ENCODE peak calls at places on chromosomes 12 and 14, in ten cellular contexts. C is Peyer's patch, G is cardiac muscle cell, N is tibial nerve, Q is astrocyte of the spinal cord, X is endothelial cell, A is pancreas, V is RWPE2, S is cardiac fibroblast, J is RWPE1. M is an unnamed sample.

GRCh38 chr12:53097564-53098353 is at the start of gene IGFBP6:
- DNase-seq in Q (peak), N (peak), V (no peak), A (peak), X (peak), S (peak), C (peak), J (peak), G (peak), M (no peak)

GRCh38 chr14:100826371-100827139 is 637 bp downstream of the MEG3 start:
- DNase-seq in J (no peak), A (no peak), N (no peak), C (no peak), X (no peak), S (no peak), V (no peak), G (no peak), Q (no peak), M (no peak)

GRCh38 chr12:45017916-45018315 is 33.0 kb downstream of the DBX2 start:
- DNase-seq in J (no peak), N (no peak), A (no peak), C (no peak), X (no peak), G (no peak), S (no peak), Q (no peak), V (no peak), M (no peak)

GRCh38 chr12:86777335-86777734 is 521.1 kb upstream of the MGAT4C start:
- DNase-seq in A (no peak), V (no peak), C (no peak), S (no peak), J (no peak), G (peak), Q (peak), N (no peak), X (no peak), M (no peak)

GRCh38 chr14:70257526-70257925 is 68.8 kb upstream of the SLC8A3 start:
- DNase-seq in A (no peak), C (peak), N (no peak), Q (no peak), V (no peak), X (peak), J (peak), S (no peak), G (peak), M (peak)

GRCh38 chr14:90003526-90004312 is 48.0 kb downstream of the TDP1 start:
- DNase-seq in N (no peak), Q (no peak), G (no peak), A (no peak), V (no peak), C (no peak), X (no peak), S (no peak), J (no peak), M (no peak)

GRCh38 chr12:28591831-28592230 is 401.6 kb downstream of the CCDC91 start:
- DNase-seq in Q (no peak), X (no peak), J (no peak), V (no peak), A (no peak), N (no peak), C (no peak), G (no peak), S (no peak), M (no peak)

GRCh38 chr12:46389130-46389616 is 16.6 kb upstream of the SLC38A2 start:
- DNase-seq in S (peak), N (peak), X (no peak), J (no peak), C (no peak), G (peak), A (no peak), V (no peak), Q (peak), M (no peak)

GRCh38 chr12:104344682-104345081 is 41.1 kb downstream of the EID3 start:
- DNase-seq in J (no peak), Q (no peak), V (no peak), C (no peak), S (no peak), N (no peak), G (no peak), A (no peak), X (no peak), M (no peak)

GRCh38 chr12:96810057-96810456 is 97.0 kb upstream of the NEDD1 start:
- DNase-seq in S (peak), G (no peak), C (no peak), A (no peak), N (no peak), V (no peak), Q (peak), X (no peak), J (no peak), M (no peak)

GRCh38 chr14:68655021-68655811 is 137.7 kb downstream of the ZFP36L1 start:
- DNase-seq in C (no peak), Q (peak), A (no peak), V (no peak), X (no peak), G (peak), N (no peak), J (no peak), S (no peak), M (no peak)

GRCh38 chr14:75709207-75709812 is 48.3 kb downstream of the TTLL5 start:
- DNase-seq in G (peak), J (peak), N (peak), A (peak), V (no peak), X (peak), C (peak), Q (peak), S (peak), M (peak)

GRCh38 chr14:58712357-58712756 is 74.6 kb downstream of the DACT1 start:
- DNase-seq in C (no peak), S (peak), V (no peak), A (no peak), N (no peak), J (no peak), G (peak), Q (no peak), X (no peak), M (no peak)

GRCh38 chr14:90628825-90629224 is 187.4 kb downstream of the TTC7B start:
- DNase-seq in J (no peak), A (peak), V (no peak), X (no peak), Q (no peak), S (no peak), G (no peak), N (no peak), C (no peak), M (no peak)

GRCh38 chr14:93533864-93534263 is 103.1 kb downstream of the UNC79 start:
- DNase-seq in V (no peak), C (no peak), N (no peak), G (no peak), J (no peak), A (no peak), S (no peak), X (no peak), Q (no peak), M (peak)

GRCh38 chr12:267581-268482 is 5.2 kb upstream of the SLC6A13 start:
- DNase-seq in G (no peak), J (no peak), X (no peak), V (no peak), S (no peak), N (no peak), C (no peak), Q (peak), A (no peak), M (no peak)

GRCh38 chr14:26180221-26180620 is 417.6 kb downstream of the NOVA1 start:
- DNase-seq in X (no peak), A (no peak), C (no peak), Q (no peak), J (no peak), N (no peak), S (no peak), G (no peak), V (no peak), M (no peak)

GRCh38 chr12:51836012-51836832 is 12.3 kb downstream of the FIGNL2 start:
- DNase-seq in Q (no peak), J (peak), A (no peak), N (no peak), G (no peak), X (no peak), C (no peak), V (no peak), S (no peak), M (no peak)

GRCh38 chr12:121678721-121679300 is 9.4 kb upstream of the MORN3 start:
- DNase-seq in V (no peak), J (no peak), G (no peak), N (no peak), A (no peak), X (no peak), C (no peak), Q (no peak), S (no peak), M (no peak)

GRCh38 chr14:85572845-85573244 is 42.9 kb downstream of the FLRT2 start:
- DNase-seq in X (no peak), Q (peak), J (peak), A (no peak), V (no peak), S (peak), N (no peak), C (no peak), G (peak), M (no peak)

GRCh38 chr14:75143761-75144527 is 17.1 kb upstream of the NEK9 start:
- DNase-seq in J (no peak), N (no peak), Q (no peak), G (no peak), S (no peak), X (no peak), C (no peak), V (no peak), A (no peak), M (no peak)

GRCh38 chr12:114311966-114312365 is 94.0 kb downstream of the TBX5 start:
- DNase-seq in V (no peak), J (no peak), X (no peak), A (no peak), Q (peak), G (no peak), N (no peak), S (peak), C (no peak), M (no peak)

GRCh38 chr14:24605435-24606190 is 3.9 kb downstream of the GZMH start:
- DNase-seq in Q (no peak), V (no peak), S (peak), X (peak), C (peak), A (no peak), N (peak), J (peak), G (no peak), M (peak)

GRCh38 chr12:124456652-124457152 is 110.7 kb downstream of the NCOR2 start:
- DNase-seq in V (no peak), C (peak), J (no peak), X (peak), S (no peak), Q (no peak), A (no peak), N (no peak), G (no peak), M (peak)

GRCh38 chr14:102390064-102390463 is 27.3 kb downstream of the TECPR2 start:
- DNase-seq in N (no peak), J (no peak), G (peak), Q (no peak), C (no peak), A (no peak), X (no peak), S (peak), V (no peak), M (no peak)

DNA sequence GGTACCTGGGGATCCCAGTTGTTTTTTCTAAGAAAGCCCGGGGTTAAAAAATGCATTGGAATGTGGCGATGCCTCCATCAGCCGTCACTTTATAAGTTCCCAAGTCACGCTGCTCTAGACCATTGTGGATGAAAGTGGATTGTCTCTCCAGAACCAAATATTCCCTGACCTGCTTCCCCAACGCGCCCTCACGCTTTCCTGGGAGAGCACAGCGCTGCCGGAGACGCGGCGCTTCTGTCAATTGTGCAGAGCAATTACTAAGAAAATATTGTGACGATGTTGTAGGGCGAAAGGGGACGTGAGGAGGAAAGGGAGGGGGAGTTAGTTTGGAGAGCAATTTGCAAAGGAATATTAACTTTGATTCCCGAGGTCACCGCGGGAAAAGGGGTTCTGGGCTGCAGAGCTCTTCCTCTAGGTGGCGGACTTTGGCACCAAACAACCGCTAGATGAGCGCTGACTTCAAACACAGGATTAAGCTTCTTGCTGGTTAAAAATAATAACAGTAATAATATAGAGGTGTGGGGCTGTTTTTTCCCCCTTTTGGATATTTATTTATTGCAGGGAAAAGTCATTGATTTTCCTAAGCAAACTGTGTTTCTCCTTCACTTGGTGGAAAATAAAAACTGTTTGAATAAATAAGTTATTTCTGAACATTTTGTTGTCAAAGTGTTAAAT is 9.6 kb upstream of the FOXG1 start:
- DNase-seq in C (no peak), V (no peak), N (no peak), S (peak), X (peak), J (no peak), A (no peak), G (peak), Q (peak), M (no peak)
- TF ChIP-seq CTCF in C (no peak), V (peak), N (peak), S (peak), X (peak), J (peak), A (no peak), G (peak), Q (peak), M (peak)

GRCh38 chr12:2004113-2004929 is at the start of gene DCP1B:
- DNase-seq in J (peak), X (peak), V (peak), Q (peak), C (peak), G (peak), N (peak), A (peak), S (peak), M (peak)
- TF ChIP-seq CTCF in J (no peak), X (no peak), V (no peak), Q (no peak), C (no peak), G (no peak), N (peak), A (no peak), S (no peak), M (no peak)

GRCh38 chr14:72948481-72949138 is 22.3 kb downstream of the DCAF4 start:
- DNase-seq in C (peak), A (peak), X (peak), J (peak), G (peak), N (peak), S (peak), Q (peak), V (no peak), M (peak)
- TF ChIP-seq CTCF in C (peak), A (peak), X (peak), J (peak), G (peak), N (peak), S (peak), Q (peak), V (peak), M (peak)

GRCh38 chr12:113299619-113300237 is 35.2 kb downstream of the SLC8B1 start:
- DNase-seq in C (peak), A (peak), G (peak), J (peak), X (no peak), Q (peak), V (peak), N (no peak), S (peak), M (no peak)

GRCh38 chr12:113297621-113298471 is 37.1 kb downstream of the SLC8B1 start:
- DNase-seq in N (no peak), G (no peak), J (no peak), C (no peak), A (no peak), S (no peak), X (no peak), V (no peak), Q (no peak), M (no peak)

GRCh38 chr12:113297214-113297587 is 37.7 kb downstream of the SLC8B1 start:
- DNase-seq in J (no peak), V (no peak), S (no peak), C (no peak), N (no peak), G (no peak), X (no peak), Q (no peak), A (no peak), M (no peak)

GRCh38 chr12:113298861-113299545 is 35.9 kb downstream of the SLC8B1 start:
- DNase-seq in X (no peak), V (no peak), N (peak), Q (no peak), A (peak), J (no peak), C (no peak), G (no peak), S (peak), M (no peak)

DNA sequence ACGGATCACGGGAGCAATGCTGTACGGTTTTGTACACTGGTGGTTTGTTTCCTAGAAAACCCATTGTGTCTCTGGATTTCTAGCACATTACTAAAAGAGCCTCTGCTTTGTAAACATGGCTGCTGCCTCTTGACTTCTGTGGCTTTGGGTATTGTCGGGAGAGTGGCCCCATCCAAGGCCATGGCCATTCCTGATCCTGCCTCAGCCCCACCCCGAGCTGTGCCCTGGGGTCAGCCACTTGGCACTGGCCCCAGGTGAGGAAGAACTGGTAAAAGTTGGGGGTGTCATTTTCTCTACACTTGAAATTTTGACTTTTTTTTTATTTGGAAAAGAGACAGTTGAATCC is 36.5 kb downstream of the SLC8B1 start:
- DNase-seq in Q (no peak), N (no peak), J (no peak), V (no peak), X (no peak), G (no peak), S (no peak), C (no peak), A (no peak), M (no peak)
- TF ChIP-seq CTCF in Q (no peak), N (no peak), J (no peak), V (no peak), X (no peak), G (no peak), S (no peak), C (no peak), A (no peak), M (no peak)

GRCh38 chr12:131986361-131986760 is 36.6 kb downstream of the EP400 start:
- DNase-seq in X (no peak), N (no peak), J (no peak), G (no peak), V (no peak), Q (no peak), S (no peak), C (peak), A (no peak), M (no peak)

GRCh38 chr12:131987552-131987951 is 37.8 kb downstream of the EP400 start:
- DNase-seq in V (no peak), X (no peak), S (no peak), G (no peak), C (no peak), Q (no peak), A (no peak), J (no peak), N (no peak), M (no peak)

GRCh38 chr12:131986847-131987398 is 37.2 kb downstream of the EP400 start:
- DNase-seq in G (no peak), X (no peak), N (no peak), S (no peak), Q (no peak), C (no peak), J (no peak), A (no peak), V (no peak), M (no peak)

GRCh38 chr12:131983554-131983953 is 33.8 kb downstream of the EP400 start:
- DNase-seq in X (no peak), N (no peak), Q (no peak), G (no peak), S (no peak), C (no peak), V (no peak), A (no peak), J (no peak), M (no peak)

GRCh38 chr12:131985145-131985875 is 35.6 kb downstream of the EP400 start:
- DNase-seq in Q (no peak), C (peak), A (no peak), G (no peak), J (no peak), V (no peak), N (no peak), S (no peak), X (no peak), M (no peak)
- TF ChIP-seq CTCF in Q (no peak), C (no peak), A (no peak), G (no peak), J (no peak), V (no peak), N (no peak), S (no peak), X (no peak), M (no peak)

GRCh38 chr14:61385002-61385685 is 63.8 kb downstream of the PRKCH start:
- DNase-seq in X (no peak), A (no peak), V (no peak), G (no peak), J (no peak), Q (no peak), N (no peak), C (peak), S (no peak), M (no peak)
- TF ChIP-seq CTCF in X (no peak), A (no peak), V (no peak), G (no peak), J (no peak), Q (no peak), N (no peak), C (no peak), S (no peak), M (no peak)

GRCh38 chr12:19222566-19222965 is 93.0 kb downstream of the PLEKHA5 start:
- DNase-seq in G (no peak), C (no peak), A (no peak), X (no peak), Q (no peak), N (no peak), S (no peak), J (no peak), V (no peak), M (no peak)

GRCh38 chr12:19220861-19221466 is 91.4 kb downstream of the PLEKHA5 start:
- DNase-seq in V (no peak), G (peak), A (no peak), X (no peak), N (no peak), S (peak), J (no peak), C (no peak), Q (peak), M (no peak)

GRCh38 chr12:19223695-19224094 is 94.2 kb downstream of the PLEKHA5 start:
- DNase-seq in G (peak), N (no peak), C (no peak), S (no peak), J (no peak), X (no peak), V (no peak), Q (peak), A (no peak), M (no peak)

GRCh38 chr12:19224746-19225145 is 95.2 kb downstream of the PLEKHA5 start:
- DNase-seq in A (no peak), N (no peak), S (no peak), V (no peak), X (no peak), J (no peak), G (no peak), Q (no peak), C (no peak), M (no peak)

GRCh38 chr12:19223018-19223417 is 93.5 kb downstream of the PLEKHA5 start:
- DNase-seq in C (no peak), X (no peak), Q (no peak), A (no peak), V (no peak), J (peak), N (no peak), G (no peak), S (no peak), M (no peak)
- TF ChIP-seq CTCF in C (no peak), X (peak), Q (peak), A (no peak), V (peak), J (no peak), N (peak), G (peak), S (no peak), M (no peak)

GRCh38 chr12:25435431-25435830 is 117.7 kb downstream of the LMNTD1 start:
- DNase-seq in S (no peak), V (no peak), C (no peak), G (no peak), Q (no peak), X (no peak), N (no peak), A (no peak), J (no peak), M (no peak)

GRCh38 chr12:25438638-25439037 is 114.4 kb downstream of the LMNTD1 start:
- DNase-seq in X (no peak), J (no peak), S (peak), V (no peak), N (no peak), G (peak), C (no peak), A (no peak), Q (peak), M (no peak)

GRCh38 chr12:25433581-25434325 is 119.3 kb downstream of the LMNTD1 start:
- DNase-seq in V (no peak), N (no peak), Q (peak), S (no peak), A (no peak), X (no peak), J (peak), G (peak), C (no peak), M (no peak)

GRCh38 chr12:25434493-25434892 is 118.6 kb downstream of the LMNTD1 start:
- DNase-seq in S (no peak), C (no peak), G (no peak), N (no peak), X (no peak), Q (no peak), J (no peak), A (no peak), V (no peak), M (no peak)

GRCh38 chr12:25436206-25436912 is 116.7 kb downstream of the LMNTD1 start:
- DNase-seq in Q (peak), V (no peak), X (peak), A (no peak), N (peak), C (no peak), G (peak), J (peak), S (peak), M (peak)
- TF ChIP-seq CTCF in Q (peak), V (peak), X (peak), A (peak), N (peak), C (peak), G (peak), J (peak), S (peak), M (peak)

GRCh38 chr12:27566159-27566558 is 42.2 kb downstream of the PPFIBP1 start:
- DNase-seq in J (no peak), G (no peak), C (no peak), X (no peak), S (no peak), Q (no peak), N (no peak), V (no peak), A (no peak), M (no peak)
- TF ChIP-seq CTCF in J (no peak), G (no peak), C (no peak), X (no peak), S (no peak), Q (peak), N (no peak), V (no peak), A (no peak), M (no peak)

M was measured in GM20000.